ENCODE peak calls at places on chromosome 5, in nine cellular contexts. Q is sigmoid colon; B is lung; E is pancreas; Y is CD8-positive, alpha-beta T cell; C is effector memory CD4-positive, alpha-beta T cell; T is CD4-positive, CD25-positive, alpha-beta regulatory T cell; H is vagina; W is A673. M is an unnamed sample.

GRCh38 chr5:115685966-115686691 is 60.3 kb upstream of the TMED7 start:
- DNase-seq in H (no peak), W (peak; percentile 11), T (no peak), C (no peak), E (no peak), Q (peak; percentile 66), B (no peak), Y (no peak), M (no peak)

GRCh38 chr5:39076757-39077475 is 2.7 kb upstream of the RICTOR start:
- DNase-seq in Y (no peak), C (no peak), T (no peak), E (no peak), B (no peak), H (no peak), Q (no peak), W (no peak), M (no peak)

GRCh38 chr5:173770637-173771036 is 117.5 kb upstream of the CPEB4 start:
- DNase-seq in C (no peak), Q (no peak), B (no peak), Y (no peak), W (no peak), T (no peak), H (no peak), E (no peak), M (no peak)

GRCh38 chr5:177310757-177311173 is 933 bp downstream of the MXD3 start:
- DNase-seq in B (no peak), C (no peak), E (no peak), H (no peak), Q (peak; percentile 62), Y (no peak), T (no peak), W (peak; percentile 45), M (no peak)

GRCh38 chr5:179124853-179125788 is 64.9 kb downstream of the ZNF354C start:
- DNase-seq in T (no peak), E (no peak), Y (no peak), H (no peak), W (no peak), Q (no peak), C (no peak), B (no peak), M (no peak)

GRCh38 chr5:161342886-161343285 is 203.6 kb downstream of the GABRB2 start:
- DNase-seq in E (no peak), H (no peak), W (no peak), T (no peak), Q (no peak), Y (no peak), C (no peak), B (no peak), M (no peak)

GRCh38 chr5:148969291-148969690 is 93.6 kb downstream of the SH3TC2 start:
- DNase-seq in T (no peak), Q (no peak), H (peak; percentile 20), W (no peak), E (no peak), Y (no peak), C (no peak), B (no peak), M (no peak)

GRCh38 chr5:172361566-172362238 is 78.1 kb upstream of the UBTD2 start:
- DNase-seq in T (no peak), W (no peak), Y (no peak), E (no peak), B (no peak), Q (no peak), H (no peak), C (no peak), M (no peak)

GRCh38 chr5:168699002-168699401 is 119.8 kb upstream of the PANK3 start:
- DNase-seq in E (no peak), W (no peak), B (no peak), Y (no peak), H (no peak), Q (no peak), T (no peak), C (no peak), M (no peak)

GRCh38 chr5:36739751-36740221 is 133.4 kb downstream of the SLC1A3 start:
- DNase-seq in B (peak; percentile 72), Y (peak; percentile 73), E (peak; percentile 68), C (peak; percentile 23), W (peak; percentile 85), H (no peak), T (peak; percentile 42), Q (no peak), M (peak; percentile 55)

GRCh38 chr5:103428411-103428871 is 134.1 kb downstream of the NUDT12 start:
- DNase-seq in B (no peak), Q (no peak), W (peak; percentile 70), T (no peak), E (peak; percentile 71), Y (no peak), C (no peak), H (no peak), M (no peak)

GRCh38 chr5:56175028-56175427 is 58.1 kb downstream of the ANKRD55 start:
- DNase-seq in C (no peak), B (no peak), Q (no peak), E (no peak), T (no peak), Y (no peak), W (no peak), H (no peak), M (no peak)

GRCh38 chr5:145141534-145141933 is 693.6 kb downstream of the PRELID2 start:
- DNase-seq in W (no peak), Y (no peak), T (no peak), C (no peak), B (no peak), E (no peak), Q (no peak), H (no peak), M (no peak)

GRCh38 chr5:152113401-152113800 is 188.8 kb upstream of the GLRA1 start:
- DNase-seq in H (no peak), Y (peak; percentile 39), B (no peak), W (no peak), T (peak; percentile 9), C (peak; percentile 23), E (no peak), Q (no peak), M (no peak)

GRCh38 chr5:86644843-86645242 is 27.1 kb downstream of the COX7C start:
- DNase-seq in C (no peak), H (no peak), E (no peak), Y (no peak), W (no peak), T (no peak), Q (no peak), B (no peak), M (no peak)

GRCh38 chr5:174532453-174533126 is 191.8 kb upstream of the MSX2 start:
- DNase-seq in Y (no peak), Q (peak; percentile 79), T (no peak), B (peak; percentile 87), C (no peak), W (peak; percentile 94), E (peak; percentile 52), H (no peak), M (no peak)

GRCh38 chr5:115402822-115403577 is 106.5 kb upstream of the CCDC112 start:
- DNase-seq in H (no peak), T (no peak), B (no peak), C (no peak), W (peak; percentile 18), Y (no peak), Q (no peak), E (no peak), M (no peak)

GRCh38 chr5:61026004-61026403 is 81.0 kb downstream of the NDUFAF2 start:
- DNase-seq in E (no peak), C (no peak), Q (no peak), Y (no peak), T (no peak), H (no peak), B (no peak), W (no peak), M (no peak)

GRCh38 chr5:143206194-143207053 is 197.1 kb downstream of the NR3C1 start:
- DNase-seq in T (no peak), W (no peak), H (no peak), C (no peak), Y (no peak), E (no peak), B (no peak), Q (no peak), M (no peak)
- H3K27ac ChIP-seq in T (no peak overlapping the region), W (no peak overlapping the region), H (no peak overlapping the region), C (no peak overlapping the region), Y (no peak overlapping the region), E (no peak overlapping the region), B (no peak overlapping the region), Q (no peak overlapping the region), M (no peak overlapping the region)

DNA sequence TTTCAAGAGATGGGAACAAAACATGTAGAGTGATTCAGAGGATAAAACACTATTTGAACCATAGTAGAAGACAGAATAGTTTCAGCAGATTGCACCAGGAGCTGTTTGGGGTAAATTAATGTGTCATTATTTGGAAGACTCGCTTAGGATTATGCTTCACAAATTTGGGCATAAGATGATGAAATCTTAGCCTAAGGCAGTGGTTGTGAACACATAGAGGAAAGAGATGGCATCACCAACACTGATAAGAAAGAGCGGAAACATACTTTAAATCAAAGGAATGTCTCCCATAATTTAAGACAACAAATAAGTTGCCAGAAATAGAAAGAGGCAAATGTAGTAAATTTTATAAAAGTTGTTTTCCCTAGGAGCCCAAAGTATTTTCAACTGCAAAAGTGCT is 66.1 kb upstream of the TBCA start:
- DNase-seq in B (no peak), E (no peak), Q (no peak), H (no peak), W (no peak), C (no peak), Y (no peak), T (no peak), M (no peak)
- H3K27me3 ChIP-seq in B (no peaks in the 10 kb centered on the region), E (no peaks in the 10 kb centered on the region), Q (no peaks in the 10 kb centered on the region), H (no peaks in the 10 kb centered on the region), W (peaks cover 47% of the 10 kb centered on the region), C (peaks cover 5% of the 10 kb centered on the region), Y (peaks cover 9% of the 10 kb centered on the region), T (peaks cover 28% of the 10 kb centered on the region), M (peaks cover 7% of the 10 kb centered on the region)

GRCh38 chr5:117859161-117859560 is 1129.2 kb downstream of the DTWD2 start:
- DNase-seq in H (no peak), C (no peak), Y (no peak), B (no peak), T (no peak), E (no peak), W (no peak), Q (no peak), M (no peak)
- H3K27ac ChIP-seq in H (no peak overlapping the region), C (no peak overlapping the region), Y (no peak overlapping the region), B (no peak overlapping the region), T (no peak overlapping the region), E (no peak overlapping the region), W (no peak overlapping the region), Q (no peak overlapping the region), M (no peak overlapping the region)

GRCh38 chr5:135176991-135177390 is 143.0 kb upstream of the PITX1 start:
- DNase-seq in Y (no peak), H (no peak), W (no peak), T (no peak), E (no peak), B (no peak), C (no peak), Q (no peak), M (no peak)

GRCh38 chr5:135172718-135173117 is 138.7 kb upstream of the PITX1 start:
- DNase-seq in H (peak; percentile 71), C (no peak), W (no peak), Q (no peak), T (no peak), B (no peak), E (no peak), Y (no peak), M (no peak)

GRCh38 chr5:135174315-135175096 is 140.5 kb upstream of the PITX1 start:
- DNase-seq in E (no peak), H (no peak), T (no peak), C (no peak), B (no peak), Q (no peak), Y (no peak), W (no peak), M (no peak)

GRCh38 chr5:135177591-135177990 is 143.6 kb upstream of the PITX1 start:
- DNase-seq in C (no peak), T (no peak), B (no peak), E (no peak), H (no peak), Q (no peak), W (no peak), Y (no peak), M (no peak)

GRCh38 chr5:135173662-135174290 is 139.7 kb upstream of the PITX1 start:
- DNase-seq in T (no peak), B (no peak), Q (no peak), H (no peak), C (no peak), W (no peak), E (no peak), Y (no peak), M (no peak)
- H3K27me3 ChIP-seq in T (peaks cover 2% of the 10 kb centered on the region), B (no peaks in the 10 kb centered on the region), Q (no peaks in the 10 kb centered on the region), H (no peaks in the 10 kb centered on the region), C (no peaks in the 10 kb centered on the region), W (peaks cover 44% of the 10 kb centered on the region), E (no peaks in the 10 kb centered on the region), Y (no peaks in the 10 kb centered on the region), M (no peaks in the 10 kb centered on the region)